ENCODE peak calls at places on chromosome X, in five cellular contexts. G is stimulated activated CD4-positive, alpha-beta T cell treated with anti-CD3 and anti-CD28 coated beads, Interleukin-2, amount 100 ng/mL, for 48 hours; Z is A549; B is anterior cingulate cortex; I is AG09319. S is an unnamed sample.
A peak's percentile ranks its signal among the peaks of the same experiment; 100 is the strongest.

GRCh38 chrX:2903366-2903765 is 25.8 kb downstream of the ARSD start:
- DNase-seq in B (no peak), I (no peak), G (no peak), Z (peak; percentile 20), S (no peak)

GRCh38 chrX:31832263-31832662 is 760.4 kb upstream of the FTHL17 start:
- DNase-seq in I (no peak), Z (no peak), G (no peak), B (no peak), S (no peak)

GRCh38 chrX:139204903-139205667 is 325.5 kb upstream of the F9 start:
- DNase-seq in I (peak; percentile 5), G (no peak), Z (peak; percentile 14), B (no peak), S (peak; percentile 63)

GRCh38 chrX:129700536-129700935 is 38.2 kb upstream of the XPNPEP2 start:
- DNase-seq in B (no peak), Z (no peak), G (no peak), I (no peak), S (no peak)

GRCh38 chrX:70476934-70477733 is 32.5 kb downstream of the DLG3 start:
- DNase-seq in I (no peak), Z (peak; percentile 53), G (no peak), B (no peak), S (peak; percentile 76)

GRCh38 chrX:48831909-48832291 is 3.5 kb downstream of the PCSK1N start:
- DNase-seq in Z (no peak), G (no peak), I (no peak), B (no peak), S (no peak)

GRCh38 chrX:153968754-153969124 is 2.9 kb downstream of the HCFC1 start:
- DNase-seq in B (no peak), G (no peak), I (no peak), Z (no peak), S (no peak)

GRCh38 chrX:51047950-51048349 is 137.4 kb downstream of the BMP15 start:
- DNase-seq in B (no peak), Z (no peak), I (no peak), G (no peak), S (no peak)

GRCh38 chrX:38514014-38514854 is 47.1 kb upstream of the TSPAN7 start:
- DNase-seq in B (no peak), G (no peak), Z (no peak), I (no peak), S (no peak)

GRCh38 chrX:1466232-1466661 is 13.5 kb upstream of the ASMTL start:
- DNase-seq in G (no peak), Z (no peak), B (no peak), I (no peak), S (no peak)

GRCh38 chrX:3320471-3321046 is 25.9 kb downstream of the MXRA5 start:
- DNase-seq in Z (no peak), I (no peak), G (no peak), B (no peak), S (no peak)

GRCh38 chrX:9626379-9626778 is 139.3 kb downstream of the GPR143 start:
- DNase-seq in G (no peak), I (no peak), B (no peak), Z (no peak), S (peak; percentile 54)

GRCh38 chrX:1807301-1807731 is 192.5 kb downstream of the ASMT start:
- DNase-seq in I (no peak), B (no peak), Z (no peak), G (no peak), S (no peak)

GRCh38 chrX:43897290-43897689 is 15.0 kb upstream of the MAOB start:
- DNase-seq in Z (no peak), G (no peak), I (no peak), B (no peak), S (no peak)